ENCODE peak calls at places on chromosomes 13 and 19, in four cellular contexts. E is ELF-1; P is kidney tubule cell; M is activated gamma-delta T cell treated with anti-CD3 and anti-CD28 coated beads, Interleukin-2, amount 50 U/mL, for 16 hours. F is an unnamed sample.

GRCh38 chr19:39199025-39199424 is 2.3 kb downstream of the NCCRP1 start:
- DNase-seq in E (peak; percentile 66), P (peak; percentile 80), M (no peak), F (no peak)

GRCh38 chr13:75372923-75373841 is 108.8 kb downstream of the TBC1D4 start:
- DNase-seq in E (no peak), P (no peak), M (no peak), F (no peak)

GRCh38 chr19:4342421-4343055 is 824 bp upstream of the MPND start:
- DNase-seq in E (peak; percentile 100), P (peak; percentile 100), M (peak; percentile 79), F (peak; percentile 92)

GRCh38 chr19:16649734-16650133 is 10.2 kb downstream of the SMIM7 start:
- DNase-seq in E (no peak), P (peak; percentile 40), M (no peak), F (no peak)

GRCh38 chr13:91144054-91144453 is 203.4 kb upstream of the MIR17HG start:
- DNase-seq in E (no peak), P (no peak), M (no peak), F (no peak)

GRCh38 chr13:33349314-33349995 is 63.9 kb upstream of the STARD13 start:
- DNase-seq in E (peak; percentile 7), P (peak; percentile 7), M (no peak), F (peak; percentile 34)

GRCh38 chr13:110458017-110458416 is 103.5 kb downstream of the RAB20 start:
- DNase-seq in E (no peak), P (no peak), M (no peak), F (no peak)

GRCh38 chr13:52084971-52085370 is 43.9 kb downstream of the NEK5 start:
- DNase-seq in E (no peak), P (no peak), M (no peak), F (no peak)

GRCh38 chr13:50843256-50844043 is at the start of gene DLEU7:
- DNase-seq in E (peak; percentile 69), P (no peak), M (no peak), F (no peak)

GRCh38 chr19:13888281-13888680 is 11.3 kb downstream of the NANOS3 start:
- DNase-seq in E (no peak), P (no peak), M (no peak), F (no peak)

GRCh38 chr19:5314012-5314906 is 26.4 kb downstream of the PTPRS start:
- DNase-seq in E (no peak), P (peak; percentile 38), M (no peak), F (no peak)

GRCh38 chr19:3830841-3831589 is 37.8 kb downstream of the ZFR2 start:
- DNase-seq in E (no peak), P (no peak), M (no peak), F (no peak)

GRCh38 chr19:46697142-46697960 is 19.6 kb downstream of the PRKD2 start:
- DNase-seq in E (peak; percentile 98), P (peak; percentile 53), M (no peak), F (peak; percentile 98)

GRCh38 chr13:99926014-99926731 is 45.4 kb downstream of the ZIC5 start:
- DNase-seq in E (no peak), P (peak; percentile 70), M (no peak), F (peak; percentile 47)

GRCh38 chr19:18784786-18785120 is 6.4 kb downstream of the COMP start:
- DNase-seq in E (no peak), P (no peak), M (no peak), F (no peak)

GRCh38 chr19:56076413-56076998 is 44.6 kb downstream of the ZNF787 start:
- DNase-seq in E (peak; percentile 61), P (peak; percentile 57), M (peak; percentile 19), F (peak; percentile 56)

GRCh38 chr19:17125728-17126677 is 50.4 kb downstream of the MYO9B start:
- DNase-seq in E (no peak), P (no peak), M (peak; percentile 60), F (no peak)

GRCh38 chr19:12783226-12783848 is 7.9 kb upstream of the JUNB start:
- DNase-seq in E (no peak), P (peak; percentile 51), M (no peak), F (no peak)

F was measured in HEK293T.